ENCODE peak calls at places on chromosomes 7 and 10, in ten cellular contexts. V is H1, N is fibroblast of lung, U is K562, P is NT2/D1, R is HCT116, F is colonic mucosa, H is neural progenitor cell, B is GM23248, C is mammary epithelial cell. Y is an unnamed sample.
A peak's percentile ranks its signal among the peaks of the same experiment; 100 is the strongest.

GRCh38 chr10:37478381-37478780 is 353.0 kb downstream of the ANKRD30A start:
- DNase-seq in V (no peak), N (no peak), U (no peak), P (no peak), R (no peak), F (no peak), H (no peak), B (no peak), C (no peak), Y (no peak)

GRCh38 chr7:82167568-82168314 is 275.8 kb downstream of the CACNA2D1 start:
- DNase-seq in V (no peak), N (no peak), U (no peak), P (no peak), R (no peak), F (no peak), H (no peak), B (no peak), C (no peak), Y (no peak)

GRCh38 chr10:805635-806305 is 116.3 kb upstream of the DIP2C start:
- DNase-seq in V (no peak), N (no peak), U (no peak), P (no peak), R (no peak), F (no peak), H (no peak), B (no peak), C (no peak), Y (no peak)

GRCh38 chr10:93995598-93996271 is 2.0 kb downstream of the PLCE1 start:
- DNase-seq in V (no peak), N (peak; percentile 87), U (no peak), P (no peak), R (no peak), F (peak; percentile 51), H (no peak), B (peak; percentile 73), C (peak; percentile 64), Y (no peak)

GRCh38 chr10:3875842-3876235 is 90.8 kb upstream of the KLF6 start:
- DNase-seq in V (no peak), N (no peak), U (no peak), P (no peak), R (no peak), F (no peak), H (no peak), B (no peak), C (no peak), Y (no peak)

GRCh38 chr7:126727930-126728331 is 524.8 kb downstream of the GRM8 start:
- DNase-seq in V (no peak), N (peak; percentile 69), U (peak; percentile 15), P (no peak), R (no peak), F (no peak), H (no peak), B (peak; percentile 23), C (peak; percentile 33), Y (peak; percentile 19)

GRCh38 chr7:129825005-129825553 is 127.7 kb downstream of the UBE2H start:
- DNase-seq in V (peak; percentile 95), N (peak; percentile 52), U (peak; percentile 77), P (peak; percentile 93), R (peak; percentile 91), F (peak; percentile 77), H (peak; percentile 90), B (peak; percentile 69), C (peak; percentile 80), Y (peak; percentile 80)

GRCh38 chr7:117086788-117087187 is 133.5 kb downstream of the ST7 start:
- DNase-seq in V (no peak), N (peak; percentile 67), U (peak; percentile 67), P (no peak), R (no peak), F (no peak), H (no peak), B (no peak), C (no peak), Y (no peak)

GRCh38 chr7:106071356-106071998 is 40.6 kb downstream of the SYPL1 start:
- DNase-seq in V (no peak), N (peak; percentile 19), U (no peak), P (no peak), R (no peak), F (peak; percentile 85), H (no peak), B (no peak), C (no peak), Y (peak; percentile 94)

GRCh38 chr7:149454750-149455149 is 6.1 kb downstream of the ZNF777 start:
- DNase-seq in V (no peak), N (no peak), U (no peak), P (no peak), R (no peak), F (no peak), H (no peak), B (no peak), C (no peak), Y (no peak)

GRCh38 chr7:33591481-33591880 is 313.9 kb upstream of the BMPER start:
- DNase-seq in V (no peak), N (no peak), U (no peak), P (no peak), R (no peak), F (no peak), H (no peak), B (peak; percentile 3), C (no peak), Y (no peak)

DNA sequence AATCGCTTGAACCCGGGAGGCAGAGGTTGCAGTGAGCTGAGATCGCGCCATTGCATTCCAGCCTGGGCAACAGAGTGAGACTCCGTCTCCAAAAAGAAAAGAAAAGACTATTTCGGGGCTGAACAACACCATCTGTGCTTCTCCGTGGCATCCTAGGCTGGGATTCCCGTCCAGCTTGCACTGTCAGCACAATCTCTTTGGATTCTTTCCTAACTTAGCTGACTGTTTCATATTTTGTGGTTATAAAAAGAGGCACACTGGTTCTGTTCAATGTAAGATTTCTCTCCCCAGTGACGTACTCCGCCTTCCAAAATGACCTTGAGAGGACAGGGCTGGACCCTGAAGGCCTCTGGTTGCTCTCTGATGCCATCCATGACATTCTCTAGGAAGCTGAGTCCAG is 8.7 kb downstream of the ZNHIT1 start:
- DNase-seq in V (no peak), N (no peak), U (no peak), P (no peak), R (no peak), F (no peak), H (no peak), B (no peak), C (no peak), Y (no peak)
- H3K9ac ChIP-seq in V (no peak overlapping the region), N (no peak overlapping the region), U (no peak overlapping the region), P (no peak overlapping the region), R (no peak overlapping the region), F (no peak overlapping the region), H (no peak overlapping the region), B (no peak overlapping the region), C (no peak overlapping the region), Y (no peak overlapping the region)

GRCh38 chr10:79137404-79137803 is 68.6 kb downstream of the ZMIZ1 start:
- DNase-seq in V (no peak), N (peak; percentile 61), U (no peak), P (no peak), R (no peak), F (no peak), H (no peak), B (no peak), C (no peak), Y (no peak)
- H3K4me1 ChIP-seq in V (peaks cover 36% of the 10 kb centered on the region), N (peaks cover 55% of the 10 kb centered on the region), U (peaks cover 67% of the 10 kb centered on the region), P (peaks cover 29% of the 10 kb centered on the region), R (peaks cover 3% of the 10 kb centered on the region), F (peaks cover 12% of the 10 kb centered on the region), H (peaks cover 46% of the 10 kb centered on the region), B (peaks cover 39% of the 10 kb centered on the region), C (peaks cover 6% of the 10 kb centered on the region), Y (peaks cover 22% of the 10 kb centered on the region)

DNA sequence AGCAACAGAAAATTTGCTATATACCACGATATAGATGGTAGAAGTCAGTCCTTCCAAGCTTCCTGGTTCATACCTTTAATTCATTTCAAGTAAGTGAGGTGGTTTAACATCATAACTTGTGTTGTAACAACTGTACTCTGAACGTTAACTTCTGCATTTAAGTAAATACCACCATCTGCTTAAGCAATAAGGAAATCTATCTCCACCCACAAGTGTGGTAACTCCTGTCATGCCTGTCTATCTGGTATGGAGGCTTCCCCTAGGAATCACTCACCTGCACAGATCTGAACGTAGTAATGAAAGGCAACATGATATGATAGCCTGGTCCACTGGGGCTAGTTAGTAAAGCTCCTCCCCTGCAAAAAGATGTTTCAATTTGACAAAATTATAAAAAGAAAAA is 2.3 kb downstream of the ERLIN1 start:
- DNase-seq in V (no peak), N (no peak), U (no peak), P (no peak), R (no peak), F (peak; percentile 72), H (no peak), B (peak; percentile 21), C (peak; percentile 58), Y (no peak)
- H3K9ac ChIP-seq in V (no peak overlapping the region), N (no peak overlapping the region), U (no peak overlapping the region), P (no peak overlapping the region), R (no peak overlapping the region), F (no peak overlapping the region), H (no peak overlapping the region), B (no peak overlapping the region), C (no peak overlapping the region), Y (no peak overlapping the region)

GRCh38 chr10:122461367-122461728 is at the start of gene HTRA1:
- DNase-seq in V (no peak), N (peak; percentile 64), U (no peak), P (no peak), R (no peak), F (peak; percentile 63), H (peak; percentile 89), B (peak; percentile 86), C (peak; percentile 70), Y (no peak)
- H3K4me1 ChIP-seq in V (peaks cover 11% of the 10 kb centered on the region), N (peaks cover 8% of the 10 kb centered on the region), U (no peaks in the 10 kb centered on the region), P (peaks cover 9% of the 10 kb centered on the region), R (no peaks in the 10 kb centered on the region), F (peaks cover 3% of the 10 kb centered on the region), H (peaks cover 15% of the 10 kb centered on the region), B (peaks cover 18% of the 10 kb centered on the region), C (peaks cover 27% of the 10 kb centered on the region), Y (no peaks in the 10 kb centered on the region)

DNA sequence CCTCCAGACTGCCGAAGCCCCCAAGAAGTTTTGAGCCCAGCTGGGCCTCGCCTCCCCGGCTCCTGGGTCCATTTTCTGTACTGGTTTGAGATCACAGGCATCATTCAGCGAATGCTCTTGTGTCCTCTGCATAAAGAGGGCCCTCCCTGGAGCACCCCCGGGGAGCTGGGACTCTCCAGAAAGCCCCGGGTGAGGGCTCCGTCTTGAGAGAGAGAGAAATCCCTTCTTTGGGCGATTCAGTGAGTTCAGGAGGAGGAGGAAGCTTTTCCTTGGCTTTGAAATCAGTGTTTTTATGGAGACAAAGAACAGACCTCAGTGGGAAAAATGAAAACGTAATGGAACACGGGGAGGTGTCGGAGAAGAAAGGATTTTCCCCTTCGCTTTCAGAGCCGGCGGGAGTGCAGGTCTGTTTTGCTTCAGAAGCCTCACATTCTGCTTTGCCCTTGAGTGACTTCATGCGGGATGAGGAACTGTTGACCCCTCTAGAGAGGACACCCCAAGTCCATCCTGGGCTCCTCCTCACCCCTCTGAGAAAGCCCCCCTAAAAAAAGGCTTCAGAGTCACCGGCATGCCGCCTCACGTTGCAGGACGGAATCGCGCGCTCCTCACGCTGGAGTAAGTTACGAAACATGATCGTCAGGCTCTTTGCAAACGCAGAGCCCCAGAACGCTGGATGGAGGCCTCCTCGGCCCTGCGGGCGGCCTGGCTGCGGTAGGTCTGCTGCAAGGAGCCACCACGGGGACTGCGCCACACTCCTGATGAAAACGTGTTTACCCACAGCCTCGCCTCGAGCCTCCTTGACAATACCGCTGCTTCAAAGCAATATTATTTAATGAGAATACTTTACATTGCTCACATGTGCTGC is 8.5 kb upstream of the AP5Z1 start:
- DNase-seq in V (no peak), N (no peak), U (no peak), P (no peak), R (no peak), F (no peak), H (no peak), B (no peak), C (no peak), Y (no peak)
- H3K9ac ChIP-seq in V (no peak overlapping the region), N (no peak overlapping the region), U (no peak overlapping the region), P (no peak overlapping the region), R (no peak overlapping the region), F (no peak overlapping the region), H (no peak overlapping the region), B (no peak overlapping the region), C (no peak overlapping the region), Y (no peak overlapping the region)

GRCh38 chr7:139901840-139902370 is 72.8 kb downstream of the TBXAS1 start:
- DNase-seq in V (no peak), N (no peak), U (no peak), P (no peak), R (no peak), F (no peak), H (no peak), B (no peak), C (no peak), Y (no peak)
- H3K4me1 ChIP-seq in V (no peaks in the 10 kb centered on the region), N (no peaks in the 10 kb centered on the region), U (no peaks in the 10 kb centered on the region), P (no peaks in the 10 kb centered on the region), R (no peaks in the 10 kb centered on the region), F (no peaks in the 10 kb centered on the region), H (no peaks in the 10 kb centered on the region), B (no peaks in the 10 kb centered on the region), C (no peaks in the 10 kb centered on the region), Y (peaks cover 36% of the 10 kb centered on the region)